ENCODE peak calls at places on chromosomes 16 and 17, in six cellular contexts. F is effector memory CD4-positive, alpha-beta T cell; H is lung; S is dorsolateral prefrontal cortex; P is naive thymus-derived CD4-positive, alpha-beta T cell; L is ovary. T is an unnamed sample.
A peak's percentile ranks its signal among the peaks of the same experiment; 100 is the strongest.

GRCh38 chr17:58332720-58333395 is 4.3 kb upstream of the TSPOAP1 start:
- DNase-seq in S (no peak), L (peak; percentile 11), F (no peak), P (peak; percentile 36), H (no peak), T (no peak)

GRCh38 chr17:63116228-63116627 is 150.2 kb downstream of the TANC2 start:
- DNase-seq in H (no peak), P (no peak), F (no peak), L (no peak), S (no peak), T (no peak)

GRCh38 chr17:39229274-39229913 is 3.6 kb upstream of the STAC2 start:
- DNase-seq in S (no peak), L (no peak), F (no peak), H (no peak), P (no peak), T (no peak)

GRCh38 chr16:9124908-9125584 is 33.6 kb downstream of the HAPSTR1 start:
- DNase-seq in L (no peak), H (peak; percentile 27), F (no peak), S (no peak), P (no peak), T (no peak)

GRCh38 chr17:66313995-66314659 is 11.7 kb downstream of the PRKCA start:
- DNase-seq in H (no peak), F (no peak), P (no peak), L (no peak), S (no peak), T (no peak)

GRCh38 chr16:29925173-29925804 is 737 bp downstream of the KCTD13 start:
- DNase-seq in P (no peak), H (no peak), F (no peak), S (no peak), L (no peak), T (no peak)

GRCh38 chr16:72673118-72673517 is 374.8 kb downstream of the ZFHX3 start:
- DNase-seq in H (no peak), P (no peak), S (no peak), L (no peak), F (no peak), T (no peak)

GRCh38 chr17:67492824-67493490 is 115.9 kb downstream of the PITPNC1 start:
- DNase-seq in H (no peak), S (no peak), L (no peak), P (no peak), F (no peak), T (no peak)

GRCh38 chr17:40459646-40460584 is 16.7 kb downstream of the IGFBP4 start:
- DNase-seq in L (peak; percentile 52), P (no peak), F (no peak), S (no peak), H (no peak), T (no peak)

GRCh38 chr17:55527520-55528118 is 16.4 kb upstream of the SMIM36 start:
- DNase-seq in F (no peak), L (peak; percentile 38), P (no peak), H (no peak), S (peak; percentile 24), T (no peak)

GRCh38 chr17:15999974-16000827 is 577 bp downstream of the TTC19 start:
- DNase-seq in L (no peak), H (no peak), F (no peak), P (no peak), S (peak; percentile 13), T (no peak)

GRCh38 chr17:62892870-62893338 is 73.1 kb upstream of the TANC2 start:
- DNase-seq in H (peak; percentile 76), L (no peak), S (no peak), F (peak; percentile 2), P (no peak), T (peak; percentile 54)

GRCh38 chr17:82933911-82934310 is 94.1 kb upstream of the ZNF750 start:
- DNase-seq in L (no peak), F (no peak), H (no peak), S (no peak), P (no peak), T (no peak)

GRCh38 chr17:47999612-48000011 is 28.7 kb downstream of the CDK5RAP3 start:
- DNase-seq in S (no peak), P (no peak), F (no peak), L (no peak), H (no peak), T (no peak)

GRCh38 chr16:9527976-9528375 is 436.5 kb downstream of the HAPSTR1 start:
- DNase-seq in L (no peak), P (no peak), H (no peak), F (no peak), S (no peak), T (no peak)

GRCh38 chr17:51434434-51435170 is 174.3 kb downstream of the UTP18 start:
- DNase-seq in P (no peak), F (no peak), S (no peak), H (no peak), L (no peak), T (peak; percentile 53)

GRCh38 chr16:23013484-23013883 is 135.8 kb downstream of the USP31 start:
- DNase-seq in P (no peak), L (no peak), S (no peak), F (no peak), H (no peak), T (no peak)

GRCh38 chr16:50584033-50584722 is 36.0 kb downstream of the NKD1 start:
- DNase-seq in L (no peak), F (no peak), P (no peak), S (no peak), H (no peak), T (no peak)

GRCh38 chr16:56576585-56577299 is 11.9 kb downstream of the MT4 start:
- DNase-seq in S (no peak), H (peak; percentile 82), P (peak; percentile 92), F (peak; percentile 68), L (peak; percentile 62), T (peak; percentile 93)

GRCh38 chr17:7468290-7468689 is 11.1 kb downstream of the ZBTB4 start:
- DNase-seq in S (no peak), P (no peak), L (no peak), F (no peak), H (no peak), T (no peak)
- H3K27ac ChIP-seq in S (no peak overlapping the region), P (no peak overlapping the region), L (no peak overlapping the region), F (no peak overlapping the region), H (no peak overlapping the region), T (no peak overlapping the region)

GRCh38 chr17:2723505-2723996 is 12.0 kb upstream of the CLUH start:
- DNase-seq in L (no peak), F (no peak), S (no peak), H (no peak), P (no peak), T (no peak)
- H3K27ac ChIP-seq in L (no peak overlapping the region), F (no peak overlapping the region), S (peak overlapping the region; percentile 36), H (no peak overlapping the region), P (no peak overlapping the region), T (no peak overlapping the region)

GRCh38 chr17:17419621-17420020 is 57.2 kb upstream of the MED9 start:
- DNase-seq in F (no peak), S (peak; percentile 84), H (no peak), L (no peak), P (no peak), T (no peak)

GRCh38 chr17:17420561-17421269 is 56.1 kb upstream of the MED9 start:
- DNase-seq in F (no peak), H (no peak), P (no peak), L (no peak), S (no peak), T (no peak)

GRCh38 chr17:17417718-17418151 is 59.1 kb upstream of the MED9 start:
- DNase-seq in P (no peak), L (no peak), F (no peak), S (no peak), H (no peak), T (no peak)

GRCh38 chr17:17420035-17420434 is 56.8 kb upstream of the MED9 start:
- DNase-seq in H (no peak), S (no peak), L (no peak), P (no peak), F (no peak), T (no peak)

GRCh38 chr17:17419166-17419565 is 57.6 kb upstream of the MED9 start:
- DNase-seq in H (no peak), P (no peak), F (no peak), S (no peak), L (no peak), T (no peak)
- H3K27ac ChIP-seq in H (no peak overlapping the region), P (no peak overlapping the region), F (no peak overlapping the region), S (peak overlapping the region; percentile 68), L (no peak overlapping the region), T (no peak overlapping the region)

GRCh38 chr17:6442775-6443174 is 1.5 kb upstream of the PIMREG start:
- DNase-seq in P (no peak), H (no peak), F (no peak), L (no peak), S (no peak), T (no peak)

GRCh38 chr17:6444573-6445335 is 499 bp downstream of the PIMREG start:
- DNase-seq in L (peak; percentile 31), S (no peak), H (no peak), P (no peak), F (no peak), T (no peak)

GRCh38 chr17:6439951-6440350 is 4.3 kb upstream of the PIMREG start:
- DNase-seq in F (no peak), L (no peak), S (no peak), P (no peak), H (no peak), T (no peak)

GRCh38 chr17:6446516-6447100 is 2.4 kb downstream of the PIMREG start:
- DNase-seq in S (no peak), F (no peak), H (no peak), P (no peak), L (peak; percentile 9), T (no peak)

GRCh38 chr17:6443692-6444572 is at the start of gene PIMREG:
- DNase-seq in S (peak; percentile 95), L (peak; percentile 94), P (peak; percentile 84), H (peak; percentile 94), F (peak; percentile 83), T (peak; percentile 32)
- H3K27ac ChIP-seq in S (peak within 1 kb of the TSS; percentile 63), L (no peak within 1 kb of the TSS), P (peak within 1 kb of the TSS; percentile 56), H (no peak within 1 kb of the TSS), F (no peak within 1 kb of the TSS), T (peak within 1 kb of the TSS; percentile 73)

DNA sequence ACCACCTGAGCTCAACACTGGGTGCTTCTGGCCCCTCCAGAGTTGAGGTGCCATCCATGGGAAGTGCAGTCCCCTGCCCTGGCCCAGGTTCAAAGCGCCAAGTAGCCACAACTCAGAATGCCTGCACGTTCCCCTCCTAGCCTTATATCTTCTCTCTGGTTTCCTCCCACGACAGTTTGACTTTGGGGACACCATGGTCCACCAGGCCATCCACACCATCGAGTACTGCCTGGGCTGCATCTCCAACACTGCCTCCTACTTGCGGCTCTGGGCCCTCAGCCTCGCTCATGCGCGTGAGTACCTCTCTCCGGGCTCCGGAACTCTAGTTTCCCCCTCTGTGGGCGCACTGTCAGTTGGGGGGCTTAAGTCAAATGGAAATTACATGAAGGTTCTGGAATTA is 22.4 kb upstream of the NAGLU start:
- DNase-seq in F (no peak), L (no peak), S (no peak), P (no peak), H (no peak), T (no peak)
- H3K27ac ChIP-seq in F (no peak overlapping the region), L (peak overlapping the region; percentile 63), S (peak overlapping the region; percentile 87), P (no peak overlapping the region), H (no peak overlapping the region), T (no peak overlapping the region)

GRCh38 chr16:67949645-67950044 is 5.7 kb upstream of the LCAT start:
- DNase-seq in L (no peak), F (no peak), P (no peak), S (no peak), H (no peak), T (no peak)
- H3K27ac ChIP-seq in L (no peak overlapping the region), F (no peak overlapping the region), P (no peak overlapping the region), S (no peak overlapping the region), H (no peak overlapping the region), T (no peak overlapping the region)